ENCODE peak calls at places on chromosomes 3 and 15, in seven cellular contexts. Q, U, D, Z, L, S and B are unnamed samples.

GRCh38 chr3:99637041-99637380 is 1.4 kb upstream of the COL8A1 start:
- DNase-seq in Z (no peak), U (peak), L (no peak), Q (no peak), S (no peak), D (no peak), B (no peak)

GRCh38 chr15:62773369-62774165 is 269.0 kb upstream of the TPM1 start:
- DNase-seq in U (no peak), D (no peak), L (no peak), Z (no peak), S (no peak), Q (no peak), B (no peak)

GRCh38 chr15:69573815-69574472 is 121.3 kb downstream of the RPLP1 start:
- DNase-seq in U (no peak), L (no peak), S (no peak), D (no peak), Z (no peak), Q (no peak), B (no peak)

GRCh38 chr15:63288778-63289378 is 11.5 kb downstream of the APH1B start:
- DNase-seq in Q (no peak), S (no peak), Z (peak), L (peak), D (no peak), U (peak), B (peak)

GRCh38 chr3:168648321-168648720 is 552.6 kb upstream of the GOLIM4 start:
- DNase-seq in Z (no peak), D (no peak), U (no peak), S (no peak), Q (no peak), L (no peak), B (no peak)

GRCh38 chr3:100059472-100059871 is 54.8 kb downstream of the FILIP1L start:
- DNase-seq in S (no peak), U (no peak), Z (no peak), Q (no peak), L (no peak), D (no peak), B (no peak)

GRCh38 chr3:25469609-25470008 is 41.5 kb downstream of the RARB start:
- DNase-seq in U (no peak), Q (no peak), L (no peak), S (no peak), Z (no peak), D (no peak), B (no peak)

GRCh38 chr15:73965730-73966103 is 26.4 kb downstream of the STOML1 start:
- DNase-seq in S (no peak), D (no peak), Z (no peak), U (no peak), L (no peak), Q (no peak), B (no peak)

GRCh38 chr3:45112939-45113338 is 33.2 kb downstream of the CDCP1 start:
- DNase-seq in Q (no peak), Z (no peak), L (no peak), U (no peak), D (no peak), S (no peak), B (no peak)

GRCh38 chr3:34212671-34213070 is 414.2 kb downstream of the PDCD6IP start:
- DNase-seq in L (peak), D (no peak), Z (no peak), U (no peak), S (no peak), Q (no peak), B (no peak)

GRCh38 chr3:57530071-57530608 is 14.0 kb downstream of the DNAH12 start:
- DNase-seq in L (no peak), D (no peak), Q (no peak), Z (no peak), S (no peak), U (no peak), B (no peak)

GRCh38 chr15:43091859-43092258 is 14.0 kb downstream of the UBR1 start:
- DNase-seq in S (no peak), Q (no peak), U (no peak), L (no peak), Z (no peak), D (no peak), B (no peak)

GRCh38 chr3:97935842-97936241 is 36.4 kb downstream of the RIOX2 start:
- DNase-seq in Z (no peak), L (no peak), Q (no peak), D (no peak), S (no peak), U (no peak), B (no peak)

GRCh38 chr3:108118038-108118727 is 27.4 kb upstream of the CD47 start:
- DNase-seq in U (no peak), L (no peak), Z (no peak), D (no peak), Q (no peak), S (no peak), B (no peak)

GRCh38 chr3:127408022-127408683 is 120.3 kb upstream of the PRR20G start:
- DNase-seq in U (no peak), L (no peak), Q (no peak), D (no peak), Z (no peak), S (no peak), B (no peak)

GRCh38 chr3:185362850-185363661 is at the start of gene MAP3K13:
- DNase-seq in L (peak), U (peak), D (peak), S (peak), Z (peak), Q (peak), B (peak)

GRCh38 chr3:45644467-45645201 is 44.6 kb upstream of the SACM1L start:
- DNase-seq in Q (no peak), U (peak), D (no peak), L (no peak), Z (no peak), S (no peak), B (no peak)

GRCh38 chr3:136142592-136142991 is 53.5 kb downstream of the MSL2 start:
- DNase-seq in Q (peak), U (peak), S (no peak), Z (peak), L (no peak), D (no peak), B (no peak)

GRCh38 chr15:82647045-82647834 is at the start of gene CPEB1:
- DNase-seq in D (peak), Z (no peak), Q (no peak), L (no peak), S (peak), U (peak), B (peak)